ENCODE peak calls at places on chromosome 11, in ten cellular contexts. J is dorsolateral prefrontal cortex, L is PC-3, E is fibroblast of the aortic adventitia, K is breast epithelium, I is cardiac fibroblast, Y is pancreas, M is AG04450, Q is astrocyte of the spinal cord, B is BJ. H is an unnamed sample.

GRCh38 chr11:820655-821512 is 2.2 kb downstream of the PNPLA2 start:
- DNase-seq in J (no peak), L (peak; percentile 84), E (peak; percentile 63), K (peak; percentile 85), I (peak; percentile 70), Y (peak; percentile 93), M (no peak), Q (no peak), B (no peak), H (no peak)

GRCh38 chr11:129703846-129704245 is 111.8 kb upstream of the TMEM45B start:
- DNase-seq in J (no peak), L (peak; percentile 60), E (no peak), K (peak; percentile 68), I (peak; percentile 17), Y (no peak), M (no peak), Q (no peak), B (peak; percentile 4), H (no peak)

GRCh38 chr11:19980388-19980787 is 179.9 kb downstream of the DBX1 start:
- DNase-seq in J (no peak), L (no peak), E (peak; percentile 44), K (no peak), I (peak; percentile 16), Y (no peak), M (no peak), Q (no peak), B (no peak), H (no peak)

GRCh38 chr11:63958013-63958412 is 16.4 kb upstream of the COX8A start:
- DNase-seq in J (no peak), L (no peak), E (no peak), K (no peak), I (no peak), Y (no peak), M (no peak), Q (no peak), B (no peak), H (no peak)

GRCh38 chr11:74951241-74951640 is 2.2 kb downstream of the SPCS2 start:
- DNase-seq in J (no peak), L (no peak), E (no peak), K (no peak), I (no peak), Y (no peak), M (no peak), Q (no peak), B (no peak), H (no peak)

GRCh38 chr11:13210424-13210823 is 67.2 kb upstream of the BMAL1 start:
- DNase-seq in J (peak; percentile 64), L (peak; percentile 82), E (peak; percentile 91), K (peak; percentile 64), I (peak; percentile 90), Y (peak; percentile 51), M (peak; percentile 63), Q (peak; percentile 81), B (peak; percentile 26), H (peak; percentile 63)

GRCh38 chr11:95768521-95768920 is 21.1 kb downstream of the FAM76B start:
- DNase-seq in J (no peak), L (no peak), E (peak; percentile 9), K (no peak), I (no peak), Y (no peak), M (no peak), Q (no peak), B (no peak), H (no peak)

GRCh38 chr11:65479184-65480145 is 19.4 kb upstream of the MALAT1 start:
- DNase-seq in J (peak; percentile 57), L (no peak), E (peak; percentile 99), K (no peak), I (peak; percentile 95), Y (peak; percentile 74), M (no peak), Q (peak; percentile 84), B (peak; percentile 94), H (no peak)

GRCh38 chr11:67372232-67372992 is 986 bp downstream of the CLCF1 start:
- DNase-seq in J (no peak), L (no peak), E (no peak), K (no peak), I (no peak), Y (no peak), M (no peak), Q (no peak), B (no peak), H (no peak)

GRCh38 chr11:74232316-74232950 is 61.3 kb downstream of the PPME1 start:
- DNase-seq in J (no peak), L (no peak), E (no peak), K (no peak), I (peak; percentile 9), Y (no peak), M (no peak), Q (no peak), B (no peak), H (no peak)

GRCh38 chr11:111307472-111308108 is 9.2 kb downstream of the POU2AF3 start:
- DNase-seq in J (no peak), L (peak; percentile 37), E (no peak), K (no peak), I (no peak), Y (no peak), M (no peak), Q (no peak), B (no peak), H (no peak)

GRCh38 chr11:66011785-66012303 is at the start of gene CST6:
- DNase-seq in J (no peak), L (no peak), E (no peak), K (no peak), I (no peak), Y (no peak), M (no peak), Q (no peak), B (no peak), H (no peak)

GRCh38 chr11:125333354-125334077 is 162.5 kb downstream of the FEZ1 start:
- DNase-seq in J (no peak), L (no peak), E (no peak), K (no peak), I (no peak), Y (no peak), M (no peak), Q (no peak), B (no peak), H (no peak)

GRCh38 chr11:120562806-120563425 is 51.4 kb downstream of the GRIK4 start:
- DNase-seq in J (peak; percentile 28), L (no peak), E (no peak), K (no peak), I (peak; percentile 25), Y (no peak), M (no peak), Q (no peak), B (no peak), H (no peak)

GRCh38 chr11:48105096-48105990 is 111.3 kb upstream of the OR4B1 start:
- DNase-seq in J (no peak), L (no peak), E (no peak), K (no peak), I (no peak), Y (no peak), M (no peak), Q (no peak), B (no peak), H (no peak)
- TF ChIP-seq CTCF in J (no peak), L (no peak), E (no peak), K (no peak), I (no peak), Y (no peak), M (no peak), Q (no peak), B (no peak), H (no peak)

DNA sequence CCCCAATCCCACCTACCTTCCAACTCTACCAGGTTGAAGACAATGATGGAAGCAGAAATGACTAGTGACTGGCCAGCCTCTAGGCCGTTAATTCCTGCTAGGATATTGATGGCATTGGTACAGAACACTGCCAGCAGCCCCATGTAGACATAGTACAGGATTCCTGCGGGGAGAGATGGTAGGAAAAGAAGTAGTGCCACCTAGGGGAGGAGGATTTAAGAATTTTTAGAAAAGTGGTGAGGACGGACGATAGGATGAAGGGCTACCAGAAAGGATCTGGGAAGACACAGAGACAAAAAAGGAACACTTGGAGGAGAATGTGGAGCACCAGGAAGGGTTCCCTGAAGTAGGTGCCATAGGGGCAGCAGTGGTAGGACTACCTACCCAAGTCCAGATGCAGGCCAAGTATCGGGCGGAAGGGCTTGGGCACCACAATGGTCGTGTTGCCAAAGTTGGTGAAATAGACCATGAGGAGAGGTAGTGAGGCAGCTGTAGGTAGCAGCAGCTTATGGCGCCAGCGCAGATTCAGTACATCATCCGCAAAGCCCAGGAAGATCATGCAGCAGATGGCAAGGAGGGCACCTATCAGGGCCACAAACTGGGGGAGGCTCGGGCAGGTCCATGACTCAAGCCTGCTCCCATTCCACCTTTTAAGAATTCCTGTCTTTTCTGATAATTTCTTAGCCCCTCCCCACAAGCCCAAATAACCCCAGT is 1.2 kb downstream of the DPAGT1 start:
- DNase-seq in J (no peak), L (peak; percentile 76), E (peak; percentile 67), K (no peak), I (peak; percentile 75), Y (no peak), M (no peak), Q (peak; percentile 47), B (no peak), H (no peak)
- TF ChIP-seq CTCF in J (peak; percentile 42), L (peak; percentile 92), E (peak; percentile 53), K (no peak), I (peak; percentile 44), Y (no peak), M (peak; percentile 59), Q (peak; percentile 44), B (peak; percentile 62), H (no peak)

DNA sequence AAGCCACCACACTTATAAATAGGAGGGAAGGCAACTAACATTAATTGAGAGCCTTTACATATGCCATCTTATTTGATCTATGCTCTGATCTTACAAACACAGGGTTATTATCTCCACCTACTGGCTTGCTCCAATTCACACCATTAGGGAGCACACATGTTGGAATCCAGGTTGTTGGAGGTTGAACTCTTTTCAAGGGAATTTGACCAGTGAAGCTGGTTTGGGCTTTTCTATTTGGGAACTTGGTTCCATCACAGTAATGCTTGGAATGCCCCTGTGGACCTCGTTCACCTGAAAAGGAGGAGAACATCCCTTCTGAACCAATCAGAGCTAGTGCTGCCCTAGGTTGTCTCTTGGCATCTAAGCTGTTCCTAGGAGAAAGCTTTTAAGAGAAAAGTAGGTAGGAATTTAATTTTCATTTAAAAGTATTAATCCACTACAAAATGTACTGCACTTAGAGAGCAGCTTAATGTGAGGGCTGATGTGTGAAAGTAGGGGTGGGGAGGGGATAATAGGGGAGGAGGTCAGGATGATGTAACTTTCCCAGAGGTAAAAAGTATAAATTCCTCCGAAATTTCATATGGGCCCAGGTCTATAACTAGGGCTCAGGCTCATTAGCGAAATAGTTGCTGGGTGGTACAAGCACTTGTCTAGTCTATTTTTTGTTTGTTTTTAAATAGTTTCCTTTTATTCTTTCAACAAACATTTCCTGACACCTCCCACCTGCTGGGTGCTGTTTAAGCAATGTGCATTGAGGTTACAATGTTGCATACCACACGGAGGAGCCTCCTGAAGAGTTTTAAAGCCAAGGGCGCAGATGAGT is 7.6 kb upstream of the MICAL2 start:
- DNase-seq in J (no peak), L (peak; percentile 29), E (no peak), K (no peak), I (no peak), Y (no peak), M (no peak), Q (no peak), B (no peak), H (no peak)
- TF ChIP-seq CTCF in J (no peak), L (peak; percentile 43), E (no peak), K (no peak), I (peak; percentile 9), Y (no peak), M (peak; percentile 12), Q (peak; percentile 8), B (peak; percentile 15), H (no peak)

DNA sequence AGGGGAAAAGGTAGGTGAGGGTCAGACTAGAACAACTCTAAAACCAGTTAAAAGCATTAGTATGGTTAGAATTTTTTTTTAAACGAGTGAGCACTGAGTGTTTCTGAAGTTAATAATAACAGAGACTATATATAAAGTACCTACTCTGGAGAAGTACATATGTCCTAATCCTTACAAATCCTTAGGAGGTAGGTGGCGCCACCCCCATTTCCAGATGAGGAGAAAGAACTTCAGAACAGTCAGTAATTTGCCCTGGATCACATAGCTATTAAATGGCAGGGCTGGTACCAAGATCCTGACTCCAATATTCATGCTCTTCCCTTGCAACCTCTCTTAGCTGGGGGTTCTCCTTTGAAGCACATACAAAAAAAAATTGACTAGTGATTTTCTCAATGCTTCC is 80.5 kb downstream of the CLPB start:
- DNase-seq in J (no peak), L (peak; percentile 24), E (no peak), K (no peak), I (peak; percentile 29), Y (no peak), M (no peak), Q (no peak), B (no peak), H (peak; percentile 16)
- TF ChIP-seq CTCF in J (peak; percentile 29), L (peak; percentile 60), E (no peak), K (no peak), I (peak; percentile 29), Y (no peak), M (peak; percentile 14), Q (no peak), B (peak; percentile 28), H (no peak)

H was measured in endothelial cell.